ENCODE peak calls at places on chromosomes 13 and 19, in six cellular contexts. S, H, X, T, N and Y are unnamed samples.

GRCh38 chr13:25037057-25037813 is 58.7 kb upstream of the PABPC3 start:
- DNase-seq in S (no peak), T (no peak), H (peak; percentile 79), X (peak; percentile 77), N (peak; percentile 74), Y (peak; percentile 11)

GRCh38 chr19:36986601-36987000 is 70.5 kb downstream of the ZNF568 start:
- DNase-seq in X (no peak), H (no peak), N (no peak), T (no peak), S (no peak), Y (no peak)

GRCh38 chr19:45955905-45956608 is 17.6 kb downstream of the NOVA2 start:
- DNase-seq in X (no peak), S (peak; percentile 75), H (peak; percentile 62), N (no peak), T (no peak), Y (no peak)

GRCh38 chr13:98438246-98439135 is 138.4 kb downstream of the STK24 start:
- DNase-seq in H (no peak), S (no peak), X (no peak), N (no peak), T (no peak), Y (no peak)

GRCh38 chr13:75493156-75493555 is 11.2 kb upstream of the TBC1D4 start:
- DNase-seq in X (no peak), H (no peak), N (no peak), S (no peak), T (no peak), Y (no peak)

GRCh38 chr19:17739121-17739875 is 12.0 kb upstream of the FCHO1 start:
- DNase-seq in S (no peak), H (no peak), T (no peak), X (peak; percentile 87), N (no peak), Y (no peak)

GRCh38 chr19:3565177-3565576 is 7.6 kb upstream of the HMG20B start:
- DNase-seq in N (no peak), X (no peak), S (no peak), H (no peak), T (no peak), Y (no peak)

GRCh38 chr13:100510208-100510997 is 78.2 kb downstream of the GGACT start:
- DNase-seq in N (peak; percentile 82), H (peak; percentile 84), X (peak; percentile 48), T (no peak), S (no peak), Y (no peak)

GRCh38 chr13:114054269-114054668 is 78.2 kb downstream of the RASA3 start:
- DNase-seq in N (no peak), X (peak; percentile 50), S (no peak), H (peak; percentile 81), T (no peak), Y (no peak)

GRCh38 chr19:12833747-12834417 is 497 bp downstream of the RTBDN start:
- DNase-seq in T (no peak), N (peak; percentile 70), S (no peak), H (peak; percentile 88), X (peak; percentile 83), Y (peak; percentile 29)

GRCh38 chr19:41089955-41090354 is 1.7 kb downstream of the CYP2A13 start:
- DNase-seq in S (no peak), N (no peak), H (peak; percentile 70), X (no peak), T (no peak), Y (no peak)

GRCh38 chr13:44810067-44810840 is 179.0 kb downstream of the NUFIP1 start:
- DNase-seq in T (no peak), N (no peak), H (no peak), S (peak; percentile 78), X (peak; percentile 35), Y (no peak)

GRCh38 chr19:17504030-17504429 is 7.4 kb upstream of the PGLS start:
- DNase-seq in N (no peak), X (no peak), T (no peak), S (no peak), H (no peak), Y (no peak)

GRCh38 chr19:3725640-3726310 is 17.6 kb downstream of the TJP3 start:
- DNase-seq in H (peak; percentile 88), X (no peak), N (peak; percentile 85), T (no peak), S (no peak), Y (no peak)

GRCh38 chr13:112931028-112931934 is 37.7 kb upstream of the MCF2L start:
- DNase-seq in S (no peak), X (peak; percentile 69), T (no peak), H (peak; percentile 84), N (peak; percentile 66), Y (no peak)

GRCh38 chr19:6717036-6717435 is 3.4 kb downstream of the C3 start:
- DNase-seq in T (no peak), N (peak; percentile 48), S (no peak), H (peak; percentile 52), X (peak; percentile 38), Y (no peak)

GRCh38 chr13:43874512-43875092 is 4.9 kb downstream of the CCDC122 start:
- DNase-seq in H (no peak), X (no peak), T (no peak), S (no peak), N (no peak), Y (no peak)

GRCh38 chr19:37809366-37809765 is 30.0 kb upstream of the ZNF573 start:
- DNase-seq in N (no peak), T (no peak), X (no peak), S (no peak), H (no peak), Y (no peak)

GRCh38 chr19:8610041-8610927 is at the start of gene ADAMTS10:
- DNase-seq in H (peak; percentile 78), N (peak; percentile 48), S (no peak), X (peak; percentile 52), T (no peak), Y (peak; percentile 34)

GRCh38 chr19:3374369-3375112 is 8.2 kb downstream of the NFIC start:
- DNase-seq in H (no peak), N (no peak), X (no peak), T (no peak), S (peak; percentile 80), Y (no peak)

GRCh38 chr13:37769078-37769477 is 100.5 kb downstream of the TRPC4 start:
- DNase-seq in N (no peak), X (no peak), T (no peak), S (no peak), H (no peak), Y (no peak)

GRCh38 chr19:11291415-11291814 is 4.5 kb upstream of the TSPAN16 start:
- DNase-seq in N (no peak), T (no peak), S (no peak), X (no peak), H (no peak), Y (no peak)

GRCh38 chr13:95698047-95698749 is 21.3 kb downstream of the DNAJC3 start:
- DNase-seq in X (no peak), T (no peak), N (no peak), H (no peak), S (no peak), Y (no peak)

GRCh38 chr13:36919206-36919832 is 719 bp downstream of the SMAD9 start:
- DNase-seq in X (peak; percentile 80), H (peak; percentile 79), T (no peak), N (peak; percentile 58), S (peak; percentile 67), Y (no peak)

GRCh38 chr19:44254496-44254895 is 5.2 kb upstream of the ZNF233 start:
- DNase-seq in S (no peak), X (no peak), H (no peak), N (no peak), T (no peak), Y (no peak)
- H3K9me3 ChIP-seq in S (peaks cover 90% of the 10 kb centered on the region), X (peaks cover 10% of the 10 kb centered on the region), H (peaks cover 76% of the 10 kb centered on the region), N (peaks cover 5% of the 10 kb centered on the region), T (peaks cover 99% of the 10 kb centered on the region), Y (peaks cover 25% of the 10 kb centered on the region)

GRCh38 chr19:14599548-14600147 is 16.8 kb downstream of the CLEC17A start:
- DNase-seq in X (no peak), N (no peak), H (no peak), T (no peak), S (no peak), Y (no peak)
- H3K9me3 ChIP-seq in X (no peaks in the 10 kb centered on the region), N (peaks cover 8% of the 10 kb centered on the region), H (peaks cover 46% of the 10 kb centered on the region), T (peaks cover 13% of the 10 kb centered on the region), S (no peaks in the 10 kb centered on the region), Y (no peaks in the 10 kb centered on the region)

GRCh38 chr19:22935151-22935550 is 67.8 kb downstream of the ZNF728 start:
- DNase-seq in N (no peak), X (no peak), S (no peak), T (no peak), H (no peak), Y (no peak)
- H3K9me3 ChIP-seq in N (peaks cover 80% of the 10 kb centered on the region), X (no peaks in the 10 kb centered on the region), S (no peaks in the 10 kb centered on the region), T (peaks cover 3% of the 10 kb centered on the region), H (peaks cover 68% of the 10 kb centered on the region), Y (no peaks in the 10 kb centered on the region)

GRCh38 chr19:54439174-54439851 is 9.7 kb upstream of the LENG8 start:
- DNase-seq in X (peak; percentile 68), S (no peak), N (peak; percentile 83), H (peak; percentile 92), T (no peak), Y (no peak)
- H3K9me3 ChIP-seq in X (no peaks in the 10 kb centered on the region), S (no peaks in the 10 kb centered on the region), N (no peaks in the 10 kb centered on the region), H (no peaks in the 10 kb centered on the region), T (no peaks in the 10 kb centered on the region), Y (no peaks in the 10 kb centered on the region)

GRCh38 chr19:51861870-51862622 is 25.7 kb downstream of the ZNF577 start:
- DNase-seq in H (no peak), N (no peak), X (no peak), T (no peak), S (no peak), Y (no peak)
- H3K9me3 ChIP-seq in H (peaks cover 100% of the 10 kb centered on the region), N (peaks cover 93% of the 10 kb centered on the region), X (peaks cover 22% of the 10 kb centered on the region), T (peaks cover 100% of the 10 kb centered on the region), S (peaks cover 99% of the 10 kb centered on the region), Y (peaks cover 52% of the 10 kb centered on the region)

GRCh38 chr13:46211116-46211515 is 612 bp upstream of the LRRC63 start:
- DNase-seq in T (no peak), H (no peak), X (peak; percentile 12), S (no peak), N (no peak), Y (no peak)

GRCh38 chr13:46207828-46208227 is 3.9 kb upstream of the LRRC63 start:
- DNase-seq in H (no peak), T (no peak), S (no peak), N (no peak), X (no peak), Y (no peak)

GRCh38 chr13:46213242-46213641 is 1.5 kb downstream of the LRRC63 start:
- DNase-seq in N (no peak), S (no peak), H (no peak), X (no peak), T (no peak), Y (no peak)

GRCh38 chr13:46211521-46212351 is at the start of gene LRRC63:
- DNase-seq in N (peak; percentile 81), X (peak; percentile 90), T (peak; percentile 45), S (peak; percentile 70), H (peak; percentile 88), Y (peak; percentile 80)

DNA sequence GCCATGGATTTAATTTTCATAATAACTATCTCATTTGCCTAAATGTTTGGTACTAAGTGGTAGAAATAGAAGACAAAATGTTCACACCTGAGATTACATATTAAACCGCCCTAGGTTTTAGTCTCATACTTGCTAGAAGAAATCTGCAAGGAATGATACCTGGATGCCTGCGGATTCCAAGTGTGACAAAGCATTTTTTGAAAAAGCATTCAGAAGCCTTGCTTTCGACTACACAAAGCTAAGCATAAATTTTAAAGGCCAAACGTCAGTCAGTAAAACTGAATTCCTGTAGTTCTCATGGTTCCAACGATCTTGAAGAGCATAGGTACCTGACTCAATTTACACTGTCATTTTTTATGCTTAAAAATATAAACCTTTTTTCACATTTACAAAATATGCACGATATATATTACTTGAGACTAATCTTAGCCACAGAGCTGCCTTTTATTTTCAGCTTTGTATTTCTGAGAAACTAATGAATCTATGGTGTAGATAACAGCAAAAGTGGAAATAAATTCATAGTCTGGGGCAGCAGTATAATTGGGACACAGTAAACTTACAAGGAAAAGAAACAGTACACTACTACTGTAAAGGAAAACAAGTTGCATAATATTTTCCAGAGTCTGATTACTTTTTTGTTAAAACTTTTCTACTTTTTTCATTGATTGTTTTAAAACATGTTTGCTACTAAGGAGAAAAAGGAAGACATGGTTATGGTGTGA is 1.2 kb upstream of the LRRC63 start:
- DNase-seq in N (no peak), S (no peak), T (no peak), H (no peak), X (no peak), Y (no peak)
- H3K9me3 ChIP-seq in N (no peaks in the 10 kb centered on the region), S (no peaks in the 10 kb centered on the region), T (no peaks in the 10 kb centered on the region), H (no peaks in the 10 kb centered on the region), X (no peaks in the 10 kb centered on the region), Y (no peaks in the 10 kb centered on the region)